ENCODE peak calls at places on chromosome 13, in nine cellular contexts. T is fibroblast of lung, G is endodermal cell, U is ovary, A is heart right ventricle, X is left ventricle myocardium inferior, I is right atrium auricular region, W is stomach, J is trophoblast cell. B is an unnamed sample. For H3K27me3 and H3K36me3, the result is how much of the 10 kb centered on the place peaks cover.

GRCh38 chr13:46796129-46796514 is 839 bp downstream of the ESD start:
- DNase-seq in W (no peak), X (no peak), U (no peak), I (no peak), J (no peak), T (no peak), G (no peak), A (no peak), B (no peak)

GRCh38 chr13:65339236-65339635 is 1890.9 kb downstream of the PCDH9 start:
- DNase-seq in G (no peak), I (no peak), W (no peak), T (peak), U (no peak), J (no peak), X (no peak), A (no peak), B (no peak)

GRCh38 chr13:94413545-94413944 is 65.9 kb downstream of the DCT start:
- DNase-seq in X (no peak), U (no peak), I (no peak), W (no peak), T (no peak), J (no peak), G (no peak), A (no peak), B (no peak)

GRCh38 chr13:25353344-25353743 is 18.4 kb upstream of the ATP8A2 start:
- DNase-seq in X (no peak), U (no peak), A (no peak), G (no peak), I (no peak), J (no peak), W (no peak), T (no peak), B (no peak)

GRCh38 chr13:82136880-82137279 is 1745.4 kb downstream of the SLITRK1 start:
- DNase-seq in T (no peak), J (no peak), G (no peak), W (no peak), A (no peak), X (no peak), I (no peak), U (no peak), B (no peak)

GRCh38 chr13:21399741-21400140 is 59.4 kb downstream of the ZDHHC20 start:
- DNase-seq in T (no peak), X (no peak), G (no peak), A (no peak), J (no peak), U (no peak), W (no peak), I (no peak), B (no peak)

GRCh38 chr13:25177012-25177411 is 4.9 kb upstream of the AMER2 start:
- DNase-seq in X (no peak), W (no peak), G (no peak), A (no peak), U (no peak), T (no peak), I (no peak), J (no peak), B (no peak)

GRCh38 chr13:82878536-82878935 is 1003.7 kb downstream of the SLITRK1 start:
- DNase-seq in G (no peak), J (no peak), W (no peak), I (no peak), U (no peak), A (no peak), T (peak), X (no peak), B (no peak)

GRCh38 chr13:51249767-51250741 is 27.9 kb downstream of the FAM124A start:
- DNase-seq in A (no peak), X (no peak), G (peak), I (no peak), T (no peak), J (no peak), U (no peak), W (no peak), B (peak)

GRCh38 chr13:113207890-113208423 is 512 bp downstream of the PCID2 start:
- DNase-seq in X (peak), I (no peak), W (no peak), J (peak), A (no peak), T (peak), U (peak), G (peak), B (peak)

GRCh38 chr13:110137677-110138008 is 169.3 kb downstream of the COL4A1 start:
- DNase-seq in I (peak), W (no peak), A (peak), T (no peak), U (no peak), J (no peak), G (no peak), X (peak), B (no peak)

GRCh38 chr13:36096411-36097184 is 34.6 kb downstream of the DCLK1 start:
- DNase-seq in T (peak), G (no peak), J (no peak), X (no peak), I (no peak), A (no peak), W (no peak), U (no peak), B (no peak)

GRCh38 chr13:36766295-36766694 is 52.7 kb upstream of the RFXAP start:
- DNase-seq in A (no peak), W (no peak), G (no peak), T (peak), I (no peak), X (no peak), J (peak), U (no peak), B (no peak)

GRCh38 chr13:33678906-33679657 is 138.9 kb upstream of the RFC3 start:
- DNase-seq in T (peak), J (peak), U (peak), W (peak), A (peak), X (peak), I (peak), G (no peak), B (peak)

GRCh38 chr13:59408738-59409137 is 755.0 kb downstream of the DIAPH3 start:
- DNase-seq in G (no peak), I (no peak), J (no peak), U (no peak), T (no peak), A (no peak), W (peak), X (no peak), B (no peak)

GRCh38 chr13:64369121-64369520 is 2861.0 kb downstream of the PCDH9 start:
- DNase-seq in A (no peak), X (no peak), T (peak), J (no peak), W (no peak), U (no peak), G (no peak), I (no peak), B (no peak)

GRCh38 chr13:32126298-32126697 is 94.7 kb downstream of the FRY start:
- DNase-seq in W (no peak), I (no peak), X (no peak), U (no peak), J (no peak), A (no peak), T (no peak), G (no peak), B (no peak)

GRCh38 chr13:109704771-109705628 is 81.4 kb downstream of the IRS2 start:
- DNase-seq in I (no peak), J (no peak), U (no peak), W (peak), X (peak), A (peak), G (no peak), T (peak), B (no peak)

GRCh38 chr13:112720251-112720650 is 30.4 kb downstream of the ATP11A start:
- DNase-seq in J (no peak), U (no peak), G (no peak), I (no peak), A (no peak), X (no peak), W (no peak), T (no peak), B (peak)

GRCh38 chr13:112777637-112778406 is 88.0 kb downstream of the ATP11A start:
- DNase-seq in G (peak), W (peak), J (peak), X (no peak), I (peak), A (no peak), U (peak), T (no peak), B (peak)

GRCh38 chr13:48493076-48493765 is 39.7 kb downstream of the RCBTB2 start:
- DNase-seq in U (no peak), J (no peak), I (no peak), W (no peak), X (no peak), T (no peak), A (no peak), G (no peak), B (no peak)

GRCh38 chr13:23618341-23618740 is 48.1 kb downstream of the TNFRSF19 start:
- DNase-seq in J (peak), A (no peak), U (no peak), X (no peak), W (no peak), T (peak), G (no peak), I (no peak), B (no peak)

GRCh38 chr13:47085346-47085745 is 188.5 kb upstream of the HTR2A start:
- DNase-seq in J (no peak), W (no peak), G (no peak), T (peak), A (no peak), I (no peak), X (no peak), U (no peak), B (no peak)

GRCh38 chr13:113437408-113438010 is 15.8 kb downstream of the ADPRHL1 start:
- DNase-seq in A (no peak), T (no peak), W (peak), X (no peak), J (no peak), I (no peak), U (no peak), G (peak), B (peak)

GRCh38 chr13:94252209-94252608 is 227.3 kb downstream of the DCT start:
- DNase-seq in X (no peak), W (no peak), J (no peak), U (no peak), T (peak), A (no peak), G (no peak), I (no peak), B (no peak)

GRCh38 chr13:90445179-90445578 is 902.3 kb upstream of the MIR17HG start:
- DNase-seq in J (peak), X (no peak), W (no peak), G (peak), U (no peak), I (no peak), T (peak), A (no peak), B (no peak)

GRCh38 chr13:26022538-26023292 is 29.1 kb downstream of the SHISA2 start:
- DNase-seq in G (no peak), W (peak), A (peak), J (peak), T (peak), I (peak), U (no peak), X (peak), B (no peak)

GRCh38 chr13:99916366-99917103 is 55.0 kb downstream of the ZIC5 start:
- DNase-seq in G (peak), U (no peak), T (peak), I (no peak), X (no peak), W (no peak), A (peak), J (peak), B (peak)

GRCh38 chr13:23534090-23534489 is 36.1 kb upstream of the TNFRSF19 start:
- DNase-seq in T (no peak), W (no peak), U (no peak), I (no peak), X (no peak), A (no peak), G (no peak), J (no peak), B (no peak)

GRCh38 chr13:34349091-34349722 is 531.3 kb downstream of the RFC3 start:
- DNase-seq in J (no peak), G (no peak), U (peak), W (no peak), T (peak), I (no peak), X (peak), A (peak), B (no peak)

GRCh38 chr13:23751195-23751594 is 138.0 kb downstream of the MIPEP start:
- DNase-seq in U (no peak), T (no peak), G (no peak), I (no peak), J (no peak), X (no peak), A (no peak), W (no peak), B (no peak)

GRCh38 chr13:46166947-46167610 is 14.9 kb downstream of the LCP1 start:
- DNase-seq in A (no peak), G (no peak), X (no peak), I (no peak), U (no peak), W (no peak), T (no peak), J (no peak), B (peak)

GRCh38 chr13:28099396-28100148 is 804 bp downstream of the FLT3 start:
- DNase-seq in U (no peak), X (no peak), T (no peak), I (no peak), A (no peak), W (no peak), G (peak), J (no peak), B (peak)
- H3K27me3 ChIP-seq in U (under half), X (half or more), T (under half), I (under half), A (half or more), W (half or more), G (half or more), J (under half), B (under half)

DNA sequence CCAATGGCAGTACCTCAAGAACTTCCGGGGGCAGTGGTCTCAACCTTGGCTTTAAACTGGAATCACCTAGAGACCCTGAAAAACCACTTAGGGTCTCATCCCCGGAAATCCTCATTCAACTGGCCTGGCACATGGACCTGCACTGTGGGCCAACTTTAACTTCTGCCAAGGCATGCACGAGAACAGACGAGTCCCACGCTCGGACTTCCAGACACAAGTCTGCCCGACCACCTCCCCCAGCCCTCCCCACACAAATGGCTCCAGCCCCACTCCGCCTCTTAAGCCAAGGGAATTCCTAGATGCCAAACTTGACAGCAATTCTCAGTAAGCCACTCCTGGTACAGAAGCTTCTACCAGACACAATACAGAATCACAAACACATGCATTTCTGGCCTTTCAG is 114.0 kb downstream of the STK24 start:
- DNase-seq in T (no peak), A (no peak), J (no peak), X (peak), G (no peak), W (no peak), I (no peak), U (no peak), B (no peak)
- H3K36me3 ChIP-seq in T (under half), A (under half), J (half or more), X (half or more), G (half or more), W (half or more), I (half or more), U (under half), B (under half)

DNA sequence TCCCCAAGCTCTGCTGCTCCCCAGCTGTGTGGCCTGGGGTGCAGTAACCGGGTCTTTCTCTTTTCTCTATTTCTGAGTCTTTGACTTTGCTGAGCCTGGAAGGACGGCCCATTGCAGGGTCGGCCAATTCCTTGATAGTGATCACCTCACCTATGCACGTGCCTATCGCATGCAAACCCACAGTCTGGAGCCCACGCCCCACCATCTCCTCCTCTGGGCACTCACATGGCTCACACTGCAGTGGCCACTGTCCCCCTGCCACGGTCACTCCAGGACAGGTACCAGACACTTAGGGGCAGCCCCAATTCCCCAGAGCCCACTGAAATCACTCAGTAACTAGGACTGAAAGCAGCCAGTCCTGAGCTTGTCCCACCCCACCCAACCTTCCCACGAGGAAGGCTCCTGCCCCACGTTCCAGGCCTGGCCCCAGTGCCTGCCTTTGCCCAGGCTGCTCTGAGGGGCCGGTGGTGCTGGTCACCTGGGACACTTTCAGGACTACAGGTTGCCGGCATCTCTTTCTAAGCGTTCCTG is 137.6 kb downstream of the TEX29 start:
- DNase-seq in I (no peak), T (no peak), A (no peak), U (no peak), W (no peak), J (no peak), X (no peak), G (no peak), B (no peak)
- H3K27me3 ChIP-seq in I (under half), T (under half), A (under half), U (under half), W (under half), J (under half), X (half or more), G (under half), B (under half)

GRCh38 chr13:19962894-19963293 is 4.4 kb downstream of the ZMYM2 start:
- DNase-seq in I (no peak), G (no peak), T (no peak), X (no peak), W (no peak), A (no peak), J (no peak), U (no peak), B (no peak)
- H3K36me3 ChIP-seq in I (under half), G (half or more), T (under half), X (under half), W (under half), A (under half), J (under half), U (under half), B (under half)

DNA sequence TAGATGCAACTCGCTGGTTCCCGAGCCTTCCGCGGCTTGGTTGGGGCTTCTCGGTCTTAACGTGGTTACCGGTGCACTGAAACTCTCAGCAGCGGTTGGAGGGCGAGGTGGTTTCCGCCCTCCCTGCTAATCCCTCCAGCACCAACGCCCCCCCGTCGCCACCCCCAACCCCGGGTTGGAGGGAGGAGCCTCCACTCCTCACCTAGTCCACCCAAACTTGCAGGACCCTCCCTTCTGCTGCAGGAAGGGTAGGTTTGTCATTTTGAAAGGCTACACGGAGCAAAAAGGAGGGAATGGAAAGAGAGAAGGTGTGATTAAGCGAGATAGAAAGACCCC is 465.0 kb downstream of the ITGBL1 start:
- DNase-seq in W (no peak), A (no peak), X (no peak), J (no peak), I (no peak), U (no peak), G (peak), T (no peak), B (peak)
- H3K27me3 ChIP-seq in W (under half), A (half or more), X (half or more), J (under half), I (under half), U (under half), G (half or more), T (under half), B (half or more)

GRCh38 chr13:28429096-28429495 is 65.8 kb downstream of the FLT1 start:
- DNase-seq in T (no peak), G (no peak), W (no peak), J (no peak), U (no peak), I (no peak), X (no peak), A (no peak), B (no peak)
- H3K36me3 ChIP-seq in T (under half), G (under half), W (under half), J (under half), U (under half), I (under half), X (half or more), A (under half), B (under half)

B was measured in H7.